ENCODE peak calls at places on chromosomes 12 and 14, in six cellular contexts. C is lower leg skin, W is thoracic aorta, I is right atrium auricular region, J is cardiac fibroblast, K is bronchial epithelial cell. U is an unnamed sample.

GRCh38 chr14:96584199-96584906 is 82.2 kb downstream of the PAPOLA start:
- DNase-seq in C (peak), W (no peak), I (no peak), J (peak), K (peak), U (peak)

GRCh38 chr12:14845350-14845750 is 2.0 kb upstream of the ART4 start:
- DNase-seq in C (peak), W (no peak), I (peak), J (peak), K (peak), U (peak)

GRCh38 chr12:27185234-27186045 is 58.6 kb upstream of the STK38L start:
- DNase-seq in C (no peak), W (no peak), I (no peak), J (peak), K (no peak), U (peak)

GRCh38 chr12:14327717-14328116 is 37.8 kb upstream of the ATF7IP start:
- DNase-seq in C (no peak), W (no peak), I (no peak), J (no peak), K (peak), U (peak)

GRCh38 chr12:109730306-109731145 is 16.9 kb downstream of the FAM222A start:
- DNase-seq in C (peak), W (no peak), I (no peak), J (no peak), K (no peak), U (no peak)

GRCh38 chr14:57960946-57961792 is 95.3 kb upstream of the SLC35F4 start:
- DNase-seq in C (no peak), W (no peak), I (no peak), J (no peak), K (no peak), U (no peak)

GRCh38 chr12:128365831-128366231 is 98.9 kb downstream of the TMEM132C start:
- DNase-seq in C (peak), W (no peak), I (peak), J (no peak), K (no peak), U (no peak)

GRCh38 chr12:52506858-52507715 is 13.1 kb downstream of the KRT5 start:
- DNase-seq in C (no peak), W (no peak), I (no peak), J (peak), K (peak), U (peak)

GRCh38 chr12:84910549-84911241 is 1.9 kb downstream of the SLC6A15 start:
- DNase-seq in C (no peak), W (no peak), I (no peak), J (peak), K (no peak), U (peak)

GRCh38 chr12:109115758-109116610 is at the start of gene ACACB:
- DNase-seq in C (no peak), W (no peak), I (peak), J (peak), K (no peak), U (no peak)

GRCh38 chr12:64759035-64759894 is at the start of gene GNS:
- DNase-seq in C (peak), W (peak), I (peak), J (peak), K (peak), U (peak)

GRCh38 chr12:64756371-64756770 is 2.8 kb downstream of the GNS start:
- DNase-seq in C (no peak), W (no peak), I (no peak), J (no peak), K (no peak), U (no peak)

GRCh38 chr12:64760808-64761573 is 1.8 kb upstream of the GNS start:
- DNase-seq in C (no peak), W (no peak), I (no peak), J (no peak), K (no peak), U (no peak)

GRCh38 chr12:64753427-64753826 is 5.8 kb downstream of the GNS start:
- DNase-seq in C (no peak), W (no peak), I (no peak), J (no peak), K (no peak), U (no peak)

GRCh38 chr12:64757778-64758177 is 1.4 kb downstream of the GNS start:
- DNase-seq in C (no peak), W (no peak), I (no peak), J (no peak), K (no peak), U (no peak)
- H3K4me3 ChIP-seq in C (no peak), W (peak), I (no peak), J (no peak), K (no peak), U (peak)

GRCh38 chr14:68585690-68586089 is 207.2 kb downstream of the ZFP36L1 start:
- DNase-seq in C (no peak), W (no peak), I (no peak), J (no peak), K (no peak), U (peak)
- H3K4me3 ChIP-seq in C (no peak), W (no peak), I (no peak), J (no peak), K (no peak), U (no peak)

GRCh38 chr12:79676579-79676978 is 14.2 kb downstream of the PAWR start:
- DNase-seq in C (no peak), W (no peak), I (no peak), J (no peak), K (no peak), U (no peak)

GRCh38 chr12:79674629-79675028 is 16.1 kb downstream of the PAWR start:
- DNase-seq in C (no peak), W (no peak), I (no peak), J (peak), K (peak), U (no peak)

GRCh38 chr12:79677667-79678066 is 13.1 kb downstream of the PAWR start:
- DNase-seq in C (no peak), W (no peak), I (no peak), J (no peak), K (no peak), U (no peak)

GRCh38 chr12:79678306-79678705 is 12.5 kb downstream of the PAWR start:
- DNase-seq in C (no peak), W (no peak), I (no peak), J (no peak), K (peak), U (no peak)

DNA sequence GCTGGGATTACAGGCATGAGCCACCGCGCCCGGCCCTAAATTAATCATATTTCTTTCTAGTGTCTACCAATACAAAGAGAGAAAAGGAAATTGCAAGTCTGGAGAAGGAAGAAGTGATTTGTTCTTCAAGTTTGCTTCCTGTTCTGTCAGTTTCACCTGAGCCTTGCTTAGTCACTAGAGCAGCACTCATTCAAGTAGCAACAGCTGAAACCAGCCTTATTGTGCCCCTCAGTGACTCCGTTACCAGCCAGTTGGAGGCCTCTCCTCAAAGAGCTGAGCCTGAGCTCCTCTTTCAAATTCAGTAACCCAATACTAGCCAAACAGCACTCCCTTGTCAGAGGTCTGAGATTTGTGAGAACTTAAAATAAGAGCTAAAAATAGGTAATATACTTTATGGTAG is 17.4 kb downstream of the PAWR start:
- DNase-seq in C (no peak), W (no peak), I (no peak), J (no peak), K (peak), U (no peak)
- H3K4me3 ChIP-seq in C (no peak), W (no peak), I (no peak), J (no peak), K (no peak), U (no peak)

GRCh38 chr12:102917026-102917787 is at the start of gene PAH:
- DNase-seq in C (peak), W (no peak), I (no peak), J (no peak), K (no peak), U (no peak)
- H3K4me3 ChIP-seq in C (no peak), W (no peak), I (no peak), J (no peak), K (peak), U (no peak)

DNA sequence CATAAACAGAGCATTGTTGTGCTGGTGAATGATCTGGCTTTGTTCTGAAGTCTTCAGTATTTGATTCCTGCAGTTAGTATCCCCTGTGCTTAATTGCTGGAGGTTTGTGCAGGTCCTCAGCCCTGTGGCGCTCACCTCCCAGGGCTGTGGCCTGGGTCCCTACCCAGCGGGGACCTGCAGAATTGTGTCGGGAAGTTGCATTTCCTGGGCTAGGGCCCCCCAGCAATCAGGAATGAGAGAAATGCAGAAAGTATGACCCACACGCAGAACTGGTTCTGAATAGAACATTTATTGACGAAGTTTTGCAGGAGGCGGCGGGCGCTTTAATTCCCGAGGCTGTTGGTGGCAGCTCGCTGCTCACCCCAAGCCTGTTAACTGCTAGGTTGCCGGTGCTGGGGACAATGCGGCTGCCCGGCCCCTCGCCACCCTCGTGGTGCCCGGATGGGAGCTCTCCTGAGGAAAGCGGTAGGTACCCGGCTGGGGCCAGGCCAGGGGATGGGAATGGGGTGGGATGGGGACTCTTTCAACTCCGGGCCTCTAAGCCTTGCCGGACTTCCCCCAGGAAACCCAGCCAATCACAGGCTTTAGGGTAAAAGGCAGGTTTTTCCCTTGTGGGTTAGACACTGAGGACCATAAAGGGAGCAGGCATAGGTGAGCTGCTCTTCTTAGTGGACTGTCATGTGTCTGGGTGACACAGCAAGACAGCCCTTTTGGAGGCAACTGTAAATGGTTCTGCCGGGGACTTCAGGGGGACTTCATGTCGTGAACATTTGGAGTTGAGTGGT is 11.6 kb downstream of the PLEKHG3 start:
- DNase-seq in C (no peak), W (no peak), I (no peak), J (no peak), K (no peak), U (no peak)
- H3K4me3 ChIP-seq in C (no peak), W (peak), I (peak), J (no peak), K (no peak), U (no peak)

GRCh38 chr14:105418269-105419054 is 1.2 kb upstream of the MTA1 start:
- DNase-seq in C (no peak), W (no peak), I (no peak), J (no peak), K (no peak), U (no peak)
- H3K4me3 ChIP-seq in C (no peak), W (peak), I (no peak), J (no peak), K (no peak), U (no peak)

DNA sequence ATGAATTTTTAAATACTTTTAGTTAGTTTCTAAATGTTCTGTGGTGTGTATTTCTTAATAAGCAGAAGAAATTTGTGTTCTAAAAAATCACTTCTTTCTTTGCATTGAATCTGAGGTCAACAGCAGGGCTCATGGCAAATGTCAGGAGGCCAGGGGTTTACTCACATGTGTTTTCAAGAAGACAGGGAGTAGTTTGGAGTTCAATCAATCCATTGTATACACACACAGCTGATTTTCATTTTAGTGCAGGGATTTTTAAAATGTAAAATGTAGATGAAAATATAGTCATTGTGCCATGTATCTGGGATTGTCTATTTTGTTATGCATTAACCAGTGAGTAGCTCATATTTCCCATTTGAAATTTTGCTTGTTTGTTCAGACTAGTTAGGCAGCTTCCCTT is 62.1 kb downstream of the EML1 start:
- DNase-seq in C (no peak), W (no peak), I (no peak), J (no peak), K (no peak), U (no peak)
- H3K4me3 ChIP-seq in C (no peak), W (no peak), I (no peak), J (no peak), K (no peak), U (no peak)

GRCh38 chr12:51321882-51322281 is 2.1 kb downstream of the BIN2 start:
- DNase-seq in C (no peak), W (no peak), I (no peak), J (no peak), K (peak), U (no peak)

GRCh38 chr12:51322452-51322851 is 1.5 kb downstream of the BIN2 start:
- DNase-seq in C (no peak), W (no peak), I (no peak), J (no peak), K (no peak), U (no peak)

GRCh38 chr12:51324953-51325352 is 979 bp upstream of the BIN2 start:
- DNase-seq in C (no peak), W (no peak), I (no peak), J (no peak), K (peak), U (no peak)

GRCh38 chr12:51323966-51324895 is at the start of gene BIN2:
- DNase-seq in C (peak), W (no peak), I (no peak), J (no peak), K (no peak), U (no peak)

DNA sequence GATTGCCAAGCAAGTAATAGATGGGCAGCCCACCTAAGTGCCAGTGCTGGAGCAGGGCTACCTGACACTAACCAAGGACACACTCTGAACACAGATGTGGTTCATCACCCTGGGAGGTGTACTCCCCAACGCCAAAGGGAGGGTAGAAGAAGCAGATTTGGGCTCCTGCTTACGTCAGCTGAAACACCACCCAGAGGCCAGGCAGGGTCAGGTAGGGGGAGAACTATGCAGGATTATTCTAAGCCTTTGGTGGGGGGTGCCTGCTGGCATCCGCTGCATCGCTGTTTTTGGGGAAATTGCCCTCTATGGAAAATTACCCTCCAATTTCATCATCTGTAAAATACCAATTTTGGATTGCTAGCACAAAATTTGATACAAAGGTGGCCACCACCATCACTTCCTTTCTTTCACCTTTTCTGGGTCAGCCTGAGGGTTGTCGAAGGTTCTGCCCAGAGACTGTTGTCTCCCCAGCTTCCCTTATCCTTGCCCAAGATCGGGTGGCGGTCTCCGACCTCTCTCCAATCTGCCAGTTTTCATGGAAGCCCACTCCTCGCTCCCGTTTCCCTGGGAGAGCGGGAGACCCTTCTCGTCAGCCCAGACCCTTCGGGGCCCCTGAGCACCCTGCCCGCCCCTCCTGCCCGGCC is 535 bp downstream of the BIN2 start:
- DNase-seq in C (no peak), W (no peak), I (no peak), J (no peak), K (no peak), U (no peak)
- H3K4me3 ChIP-seq in C (no peak), W (peak), I (no peak), J (no peak), K (no peak), U (no peak)

DNA sequence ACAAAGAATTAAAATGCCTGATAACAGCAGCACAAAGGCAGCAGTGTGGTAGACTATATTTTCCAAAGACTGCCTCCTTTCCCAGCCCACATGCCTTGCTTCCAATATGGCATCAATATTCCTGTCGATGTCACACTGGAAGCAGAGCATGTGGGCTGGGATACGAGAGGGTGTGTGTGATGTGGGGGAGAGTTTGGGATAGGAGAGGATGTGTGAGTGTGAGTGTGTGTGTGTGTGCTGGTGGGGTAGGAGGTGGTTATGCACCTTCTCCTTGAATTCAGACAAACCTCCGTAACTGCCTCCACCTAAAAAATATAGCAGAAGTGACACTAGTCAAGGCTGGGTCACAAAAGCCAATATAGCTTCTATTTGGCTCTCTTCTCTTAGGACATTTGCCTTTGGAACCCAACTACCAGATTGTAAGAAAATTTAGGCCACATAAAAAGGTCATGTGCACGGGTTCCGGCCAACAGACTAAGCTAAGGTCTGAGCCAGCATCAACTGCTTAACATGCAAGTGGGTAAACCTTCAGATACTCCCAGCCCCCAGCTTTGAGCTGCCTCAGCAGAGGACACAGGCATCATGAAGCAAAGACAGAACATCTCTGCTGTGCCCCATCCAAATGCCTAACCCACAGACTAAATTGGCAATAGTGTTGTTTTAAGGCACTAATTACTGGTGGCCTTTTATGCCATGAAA is 29.5 kb downstream of the SPPL3 start:
- DNase-seq in C (no peak), W (no peak), I (no peak), J (no peak), K (no peak), U (no peak)
- H3K4me3 ChIP-seq in C (no peak), W (no peak), I (no peak), J (no peak), K (no peak), U (no peak)

DNA sequence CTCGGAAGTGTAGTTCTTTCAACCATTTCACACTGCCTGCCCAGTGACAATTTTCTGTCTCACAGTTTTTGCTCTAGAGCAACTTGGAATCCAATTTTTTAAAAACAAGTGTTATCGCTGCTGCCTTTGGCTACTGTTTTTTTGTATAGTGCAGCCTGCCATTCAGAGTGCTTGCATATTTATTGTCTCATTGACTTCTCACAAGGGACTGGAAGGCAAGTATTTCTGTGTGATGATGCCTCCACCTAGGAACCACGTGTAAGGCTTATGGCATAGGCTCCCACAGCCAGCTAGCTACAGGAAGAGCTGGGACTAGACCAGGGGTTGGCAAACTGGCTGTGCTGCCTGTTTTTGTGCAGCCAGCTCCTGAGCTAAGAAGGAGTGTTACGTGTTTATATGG is 903 bp downstream of the PARPBP start:
- DNase-seq in C (no peak), W (no peak), I (no peak), J (peak), K (peak), U (peak)
- H3K4me3 ChIP-seq in C (no peak), W (peak), I (no peak), J (no peak), K (peak), U (peak)

U was measured in fibroblast of pulmonary artery.